ENCODE peak calls at places on chromosomes 11 and 22, in five cellular contexts. One of them, this sample, is unnamed.

GRCh38 chr22:19871845-19872778 is 17.4 kb upstream of the GNB1L start:
- DNase-seq in upper lobe of left lung: no peak
- DNase-seq in sigmoid colon: peak
- DNase-seq in GM12878: no peak
- DNase-seq in GM12891: no peak
- DNase-seq in this sample: peak

GRCh38 chr11:67572747-67573419 is 10.7 kb upstream of the GSTP1 start:
- DNase-seq in upper lobe of left lung: no peak
- DNase-seq in GM12891: no peak
- DNase-seq in GM12878: no peak
- DNase-seq in sigmoid colon: peak
- DNase-seq in this sample: peak

GRCh38 chr11:117425679-117426296 is 98.1 kb downstream of the CEP164 start:
- DNase-seq in GM12891: no peak
- DNase-seq in GM12878: no peak
- DNase-seq in sigmoid colon: no peak
- DNase-seq in upper lobe of left lung: no peak
- DNase-seq in this sample: peak

GRCh38 chr11:36744375-36745168 is 146.5 kb upstream of the RAG2 start:
- DNase-seq in sigmoid colon: peak
- DNase-seq in upper lobe of left lung: no peak
- DNase-seq in GM12891: no peak
- DNase-seq in GM12878: no peak
- DNase-seq in this sample: peak

GRCh38 chr22:21652547-21653545 is 10.7 kb downstream of the SDF2L1 start:
- DNase-seq in GM12891: no peak
- DNase-seq in GM12878: no peak
- DNase-seq in upper lobe of left lung: peak
- DNase-seq in sigmoid colon: no peak
- DNase-seq in this sample: no peak

GRCh38 chr11:116723511-116723910 is 49.3 kb downstream of the BUD13 start:
- DNase-seq in GM12878: no peak
- DNase-seq in sigmoid colon: no peak
- DNase-seq in GM12891: no peak
- DNase-seq in upper lobe of left lung: no peak
- DNase-seq in this sample: no peak

GRCh38 chr11:59574467-59574866 is 41.1 kb downstream of the OSBP start:
- DNase-seq in sigmoid colon: no peak
- DNase-seq in upper lobe of left lung: no peak
- DNase-seq in GM12891: no peak
- DNase-seq in GM12878: no peak
- DNase-seq in this sample: no peak

GRCh38 chr11:11882539-11882938 is 40.8 kb downstream of the USP47 start:
- DNase-seq in GM12878: no peak
- DNase-seq in sigmoid colon: no peak
- DNase-seq in upper lobe of left lung: no peak
- DNase-seq in GM12891: no peak
- DNase-seq in this sample: no peak

GRCh38 chr11:35337136-35337918 is 82.0 kb downstream of the SLC1A2 start:
- DNase-seq in GM12878: no peak
- DNase-seq in sigmoid colon: no peak
- DNase-seq in upper lobe of left lung: no peak
- DNase-seq in GM12891: no peak
- DNase-seq in this sample: no peak

GRCh38 chr22:26534874-26535470 is 22.7 kb upstream of the TFIP11 start:
- DNase-seq in GM12878: no peak
- DNase-seq in sigmoid colon: no peak
- DNase-seq in GM12891: no peak
- DNase-seq in upper lobe of left lung: no peak
- DNase-seq in this sample: no peak

GRCh38 chr11:113193894-113194293 is 120.5 kb upstream of the TTC12 start:
- DNase-seq in GM12878: peak
- DNase-seq in upper lobe of left lung: no peak
- DNase-seq in GM12891: no peak
- DNase-seq in sigmoid colon: no peak
- DNase-seq in this sample: no peak

DNA sequence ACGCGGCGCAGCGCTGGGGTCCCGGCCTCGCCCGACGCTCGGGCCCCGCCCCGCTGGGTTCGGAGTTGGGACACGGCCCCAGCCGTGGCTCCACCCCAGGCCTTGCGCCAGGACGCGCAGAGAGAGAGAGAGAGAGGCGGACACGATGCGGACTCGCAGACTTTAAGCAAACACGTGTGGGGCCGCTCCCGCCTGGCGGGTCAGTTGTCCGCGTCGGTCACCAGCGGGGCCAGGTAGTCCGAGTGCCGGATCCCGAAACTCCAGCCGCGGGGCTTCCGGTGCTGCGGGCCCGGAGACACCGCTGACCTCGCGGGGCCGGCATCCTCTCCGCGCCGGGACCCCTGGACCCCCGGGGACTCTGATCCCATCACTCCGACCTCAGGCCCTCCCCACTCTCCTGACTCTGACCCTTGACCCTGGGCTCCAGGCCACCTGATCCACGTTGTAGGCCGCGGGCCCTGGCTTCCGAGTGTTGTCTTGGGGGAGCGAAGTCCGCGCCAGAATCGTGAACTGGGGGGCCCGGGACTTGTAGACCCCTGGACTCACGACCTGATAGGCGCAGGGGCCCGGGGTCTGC is 556 bp upstream of the TYMP start:
- DNase-seq in GM12891: peak
- DNase-seq in sigmoid colon: peak
- DNase-seq in GM12878: no peak
- DNase-seq in upper lobe of left lung: no peak
- DNase-seq in this sample: peak
- TF ChIP-seq POLR2AphosphoS5 in GM12891: peak
- TF ChIP-seq POLR2AphosphoS5 in sigmoid colon: peak
- TF ChIP-seq POLR2AphosphoS5 in GM12878: peak
- TF ChIP-seq POLR2AphosphoS5 in upper lobe of left lung: peak
- TF ChIP-seq POLR2AphosphoS5 in this sample: peak

GRCh38 chr11:97349201-97349600 is 959.4 kb downstream of the JRKL start:
- DNase-seq in GM12878: no peak
- DNase-seq in GM12891: no peak
- DNase-seq in sigmoid colon: no peak
- DNase-seq in upper lobe of left lung: no peak
- DNase-seq in this sample: no peak
- TF ChIP-seq POLR2AphosphoS5 in GM12878: no peak
- TF ChIP-seq POLR2AphosphoS5 in GM12891: no peak
- TF ChIP-seq POLR2AphosphoS5 in sigmoid colon: no peak
- TF ChIP-seq POLR2AphosphoS5 in upper lobe of left lung: no peak
- TF ChIP-seq POLR2AphosphoS5 in this sample: no peak

GRCh38 chr22:39080052-39080762 is 3.1 kb downstream of the APOBEC3G start:
- DNase-seq in GM12878: no peak
- DNase-seq in GM12891: no peak
- DNase-seq in upper lobe of left lung: no peak
- DNase-seq in sigmoid colon: no peak
- DNase-seq in this sample: peak
- TF ChIP-seq POLR2AphosphoS5 in GM12878: no peak
- TF ChIP-seq POLR2AphosphoS5 in GM12891: no peak
- TF ChIP-seq POLR2AphosphoS5 in upper lobe of left lung: no peak
- TF ChIP-seq POLR2AphosphoS5 in sigmoid colon: no peak
- TF ChIP-seq POLR2AphosphoS5 in this sample: no peak

DNA sequence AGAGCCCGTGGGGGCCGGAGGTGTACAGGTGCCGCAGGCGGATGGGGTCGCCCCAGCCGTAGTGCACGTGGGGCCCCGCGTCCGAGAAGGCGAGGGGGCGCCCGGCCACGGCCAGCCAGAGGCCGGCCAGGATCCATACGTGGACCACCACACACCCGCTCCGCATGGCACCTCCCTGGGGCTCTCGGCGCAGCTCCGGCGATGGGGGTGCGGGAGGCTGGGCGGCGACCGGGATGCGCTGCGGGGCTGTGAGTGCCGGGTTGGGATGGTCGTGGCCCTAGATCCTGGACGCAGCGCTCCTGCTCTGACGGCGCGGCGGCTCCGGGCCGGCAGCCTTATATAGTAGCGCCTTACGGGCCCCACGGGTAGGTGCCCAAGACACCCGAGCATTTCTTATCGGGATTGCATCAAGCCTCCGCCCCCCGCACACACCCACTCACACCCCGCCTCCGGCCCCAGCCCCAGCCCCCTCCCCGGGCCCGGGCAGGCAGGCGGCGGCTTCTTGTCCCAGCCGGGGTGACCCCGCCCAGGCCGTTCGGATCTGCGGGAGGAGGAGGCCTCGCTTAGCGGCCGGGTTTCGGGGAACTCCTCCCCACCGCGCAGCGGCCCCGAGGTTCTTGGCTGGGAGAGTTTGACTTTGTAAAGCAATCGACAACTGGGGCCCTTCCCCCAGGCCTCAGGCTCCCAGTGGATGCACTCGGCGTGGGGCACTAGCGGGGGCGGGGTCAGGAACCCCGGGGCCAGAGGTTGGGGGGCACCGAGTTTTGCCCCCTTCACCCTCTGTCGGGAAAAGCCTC is at the start of gene FGF19:
- DNase-seq in GM12891: no peak
- DNase-seq in sigmoid colon: no peak
- DNase-seq in GM12878: no peak
- DNase-seq in upper lobe of left lung: peak
- DNase-seq in this sample: peak
- TF ChIP-seq POLR2AphosphoS5 in GM12891: no peak
- TF ChIP-seq POLR2AphosphoS5 in sigmoid colon: no peak
- TF ChIP-seq POLR2AphosphoS5 in GM12878: no peak
- TF ChIP-seq POLR2AphosphoS5 in upper lobe of left lung: no peak
- TF ChIP-seq POLR2AphosphoS5 in this sample: no peak

GRCh38 chr22:44661659-44662569 is 40.1 kb upstream of the PRR5 start:
- DNase-seq in upper lobe of left lung: no peak
- DNase-seq in sigmoid colon: peak
- DNase-seq in GM12878: no peak
- DNase-seq in GM12891: no peak
- DNase-seq in this sample: no peak

GRCh38 chr22:44661070-44661469 is 40.9 kb upstream of the PRR5 start:
- DNase-seq in upper lobe of left lung: no peak
- DNase-seq in sigmoid colon: no peak
- DNase-seq in GM12891: no peak
- DNase-seq in GM12878: no peak
- DNase-seq in this sample: no peak

GRCh38 chr22:44659140-44659539 is 42.9 kb upstream of the PRR5 start:
- DNase-seq in GM12891: no peak
- DNase-seq in upper lobe of left lung: no peak
- DNase-seq in GM12878: no peak
- DNase-seq in sigmoid colon: peak
- DNase-seq in this sample: no peak

GRCh38 chr22:44660051-44660830 is 41.8 kb upstream of the PRR5 start:
- DNase-seq in GM12878: no peak
- DNase-seq in upper lobe of left lung: no peak
- DNase-seq in sigmoid colon: peak
- DNase-seq in GM12891: no peak
- DNase-seq in this sample: no peak

DNA sequence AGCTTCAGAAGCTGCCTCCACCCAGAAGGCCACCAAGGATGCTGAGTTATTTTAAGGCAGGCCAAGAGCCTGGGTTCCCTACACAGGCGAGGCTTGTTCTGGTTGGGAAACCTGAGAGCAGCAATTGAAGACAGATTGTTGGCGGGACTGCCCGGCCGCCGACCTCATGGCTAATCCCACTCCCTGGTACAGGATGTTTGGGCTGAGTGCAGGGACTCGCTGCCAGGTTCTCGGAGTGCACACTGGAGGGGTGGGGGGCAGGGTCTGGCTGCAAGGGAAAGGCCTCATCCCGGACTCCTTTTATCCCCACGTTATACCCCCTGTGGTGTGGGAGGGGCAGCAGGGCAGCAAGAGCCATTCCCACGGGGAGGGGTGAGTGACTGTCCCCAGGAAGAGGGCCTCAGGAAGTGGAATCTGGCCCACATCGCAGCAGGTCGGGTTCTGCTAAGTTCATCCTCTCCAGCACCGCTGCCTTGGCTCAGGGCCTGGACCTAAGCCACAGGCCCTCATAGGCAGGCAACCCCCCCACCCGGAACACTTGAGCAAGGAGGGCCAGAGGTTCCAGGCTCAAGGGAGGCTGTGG is 43.5 kb upstream of the PRR5 start:
- DNase-seq in upper lobe of left lung: no peak
- DNase-seq in GM12891: no peak
- DNase-seq in sigmoid colon: peak
- DNase-seq in GM12878: no peak
- DNase-seq in this sample: peak
- TF ChIP-seq POLR2AphosphoS5 in upper lobe of left lung: no peak
- TF ChIP-seq POLR2AphosphoS5 in GM12891: no peak
- TF ChIP-seq POLR2AphosphoS5 in sigmoid colon: no peak
- TF ChIP-seq POLR2AphosphoS5 in GM12878: no peak
- TF ChIP-seq POLR2AphosphoS5 in this sample: no peak

GRCh38 chr11:9399466-9399865 is 15.0 kb downstream of the IPO7 start:
- DNase-seq in GM12891: no peak
- DNase-seq in upper lobe of left lung: no peak
- DNase-seq in sigmoid colon: no peak
- DNase-seq in GM12878: no peak
- DNase-seq in this sample: no peak
- TF ChIP-seq POLR2AphosphoS5 in GM12891: no peak
- TF ChIP-seq POLR2AphosphoS5 in upper lobe of left lung: no peak
- TF ChIP-seq POLR2AphosphoS5 in sigmoid colon: no peak
- TF ChIP-seq POLR2AphosphoS5 in GM12878: no peak
- TF ChIP-seq POLR2AphosphoS5 in this sample: no peak

DNA sequence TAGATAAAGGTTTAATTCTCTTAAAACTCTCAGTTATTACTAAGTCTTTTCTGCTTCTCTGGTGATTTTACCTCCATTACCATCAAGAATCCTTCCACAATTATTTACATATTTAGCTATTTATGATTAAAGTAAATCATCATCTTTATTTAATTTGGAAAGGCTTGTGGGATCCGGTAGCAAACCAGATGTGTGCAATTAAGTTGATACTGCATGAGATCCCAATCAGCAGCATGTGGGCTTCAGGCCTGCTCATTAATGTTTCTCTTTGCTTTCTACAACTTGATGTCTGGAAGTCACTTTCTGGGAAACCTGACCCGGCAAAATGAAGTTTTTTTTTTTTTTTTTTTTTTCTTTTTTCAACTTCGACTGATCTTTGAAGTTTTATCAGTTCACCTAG is 558.4 kb upstream of the ANO5 start:
- DNase-seq in GM12891: no peak
- DNase-seq in sigmoid colon: no peak
- DNase-seq in GM12878: no peak
- DNase-seq in upper lobe of left lung: no peak
- DNase-seq in this sample: no peak
- TF ChIP-seq POLR2AphosphoS5 in GM12891: no peak
- TF ChIP-seq POLR2AphosphoS5 in sigmoid colon: no peak
- TF ChIP-seq POLR2AphosphoS5 in GM12878: no peak
- TF ChIP-seq POLR2AphosphoS5 in upper lobe of left lung: no peak
- TF ChIP-seq POLR2AphosphoS5 in this sample: no peak